ENCODE peak calls at places on chromosome 19, in four cellular contexts. I is GM12878, R is A549, Y is H1. Q is an unnamed sample.

GRCh38 chr19:41431426-41432386 is 4.5 kb upstream of the B3GNT8 start:
- DNase-seq in R (no peak), Y (no peak), I (no peak), Q (peak)

GRCh38 chr19:33251526-33252090 is 26.0 kb upstream of the SLC7A10 start:
- DNase-seq in I (no peak), Y (no peak), R (no peak), Q (no peak)

GRCh38 chr19:29576761-29577661 is 29.1 kb upstream of the POP4 start:
- DNase-seq in Y (peak), R (no peak), I (peak), Q (peak)

GRCh38 chr19:58020129-58020528 is 13.7 kb upstream of the ZSCAN1 start:
- DNase-seq in Y (no peak), I (no peak), R (no peak), Q (no peak)

GRCh38 chr19:2164020-2164988 is 571 bp downstream of the DOT1L start:
- DNase-seq in Y (peak), I (no peak), R (no peak), Q (no peak)

GRCh38 chr19:53552001-53552721 is 14.2 kb downstream of the ZNF331 start:
- DNase-seq in R (no peak), Y (peak), I (no peak), Q (no peak)

GRCh38 chr19:18322318-18322758 is 538 bp downstream of the LSM4 start:
- DNase-seq in I (no peak), R (peak), Y (no peak), Q (peak)

GRCh38 chr19:30131722-30132291 is 189.8 kb downstream of the URI1 start:
- DNase-seq in R (no peak), I (no peak), Y (no peak), Q (no peak)

GRCh38 chr19:44749318-44749717 is 810 bp downstream of the BCL3 start:
- DNase-seq in I (no peak), R (no peak), Y (no peak), Q (no peak)

GRCh38 chr19:43496960-43497359 is 7.6 kb downstream of the PHLDB3 start:
- DNase-seq in Y (no peak), R (no peak), I (no peak), Q (no peak)

GRCh38 chr19:13689050-13689449 is 75.3 kb upstream of the MRI1 start:
- DNase-seq in I (peak), R (no peak), Y (peak), Q (peak)

GRCh38 chr19:1882089-1882785 is 3.1 kb downstream of the ABHD17A start:
- DNase-seq in R (no peak), Y (no peak), I (no peak), Q (no peak)

GRCh38 chr19:9883231-9883758 is 48.2 kb downstream of the PIN1 start:
- DNase-seq in I (no peak), Y (no peak), R (no peak), Q (no peak)

GRCh38 chr19:46931197-46931596 is 70.4 kb downstream of the ARHGAP35 start:
- DNase-seq in I (no peak), R (no peak), Y (no peak), Q (no peak)

DNA sequence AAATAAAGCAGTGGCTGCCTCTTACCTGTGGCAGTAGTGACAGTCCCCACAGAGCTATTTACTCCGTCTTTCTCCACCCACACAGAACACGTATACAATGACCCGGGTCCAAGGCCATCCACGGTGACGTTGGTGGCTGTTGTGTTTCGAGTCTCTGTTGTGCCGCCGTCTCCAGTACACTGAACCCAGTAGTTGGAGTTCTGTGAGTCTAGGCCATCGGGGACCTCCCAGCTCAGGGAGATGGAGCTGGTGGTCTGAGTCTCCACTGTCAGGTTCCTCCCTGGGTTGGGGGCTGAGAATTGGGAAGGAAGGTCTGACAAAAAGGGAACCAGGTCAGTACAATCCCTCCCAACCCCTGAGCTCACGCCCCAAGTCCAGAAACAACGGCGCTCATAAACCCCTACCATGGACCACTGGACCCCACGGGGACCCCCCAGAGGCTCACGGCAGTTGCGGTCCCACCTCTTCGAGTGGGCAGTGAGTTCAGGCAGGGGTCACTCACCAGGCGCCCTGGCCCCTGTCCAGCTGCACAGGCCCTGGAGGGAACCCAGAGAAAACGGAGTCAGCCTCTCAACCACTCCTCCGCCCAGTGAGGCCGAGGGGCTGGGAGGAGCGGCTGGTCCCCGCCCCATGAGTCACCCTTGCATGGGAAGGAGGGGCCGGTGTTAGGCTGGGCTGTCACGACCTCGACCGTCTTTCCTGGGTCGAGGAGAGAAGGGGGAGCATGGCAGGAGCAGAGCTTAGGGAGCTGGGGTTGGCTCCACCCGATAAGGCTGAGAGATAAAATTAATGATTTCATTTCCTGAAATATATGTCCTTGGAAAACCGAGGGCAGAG is 2.4 kb downstream of the PTPRH start:
- DNase-seq in Y (peak), R (peak), I (no peak), Q (peak)
- TF ChIP-seq RAD21 in Y (no peak), R (no peak), I (no peak), Q (no peak)

GRCh38 chr19:4557971-4558941 is 1.2 kb downstream of the SEMA6B start:
- DNase-seq in R (no peak), I (no peak), Y (peak), Q (no peak)

GRCh38 chr19:4555657-4556561 is 3.6 kb downstream of the SEMA6B start:
- DNase-seq in I (no peak), Y (peak), R (peak), Q (no peak)

GRCh38 chr19:4559569-4559968 is at the start of gene SEMA6B:
- DNase-seq in R (no peak), Y (no peak), I (no peak), Q (no peak)

GRCh38 chr19:4556574-4557185 is 2.8 kb downstream of the SEMA6B start:
- DNase-seq in R (peak), Y (peak), I (no peak), Q (no peak)

GRCh38 chr19:4557186-4557970 is 2.1 kb downstream of the SEMA6B start:
- DNase-seq in R (no peak), I (no peak), Y (peak), Q (no peak)
- TF ChIP-seq CTCF in R (no peak), I (peak), Y (peak), Q (no peak)

GRCh38 chr19:49544154-49544553 is 16.4 kb downstream of the RCN3 start:
- DNase-seq in R (no peak), I (no peak), Y (no peak), Q (no peak)

GRCh38 chr19:49551531-49551930 is 23.7 kb downstream of the RCN3 start:
- DNase-seq in Y (no peak), I (no peak), R (no peak), Q (no peak)

GRCh38 chr19:49549045-49549444 is 21.2 kb downstream of the RCN3 start:
- DNase-seq in Y (no peak), I (no peak), R (no peak), Q (no peak)

GRCh38 chr19:49543032-49543431 is 15.2 kb downstream of the RCN3 start:
- DNase-seq in Y (no peak), I (no peak), R (no peak), Q (no peak)

DNA sequence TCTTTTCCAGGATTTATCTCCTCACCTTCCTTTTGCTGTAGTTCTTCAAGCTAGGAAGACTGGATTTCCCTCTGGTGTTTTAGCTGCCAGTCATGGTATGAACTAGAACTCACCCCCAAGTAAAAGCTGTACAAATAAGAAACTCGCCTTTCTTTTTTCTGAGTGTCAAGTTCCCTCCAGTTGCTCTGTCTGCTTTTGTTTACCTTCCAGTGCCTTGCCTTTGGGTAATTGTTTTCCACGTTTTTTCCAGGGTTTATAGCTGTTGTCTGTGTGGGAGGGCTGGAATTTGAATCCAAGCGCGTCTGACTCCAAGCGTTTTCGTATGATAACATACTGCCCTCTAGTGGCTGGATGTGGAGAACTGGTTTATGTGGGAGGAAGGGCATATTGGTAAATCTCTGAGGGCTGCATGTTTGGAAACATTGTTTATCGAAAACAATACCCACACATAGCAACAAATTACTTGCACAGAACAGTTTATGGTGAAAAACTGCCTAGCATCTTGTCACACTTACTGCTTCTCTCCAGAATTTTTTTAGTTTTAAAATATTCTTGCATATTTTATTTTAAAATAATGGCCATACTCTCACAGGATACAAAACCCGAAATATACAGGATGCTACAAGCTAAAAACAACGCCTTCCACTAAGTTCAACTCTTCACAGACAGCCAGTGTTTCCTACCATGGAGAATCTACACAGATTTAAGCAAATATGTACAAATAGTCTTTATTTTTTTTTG is 19.2 kb downstream of the RCN3 start:
- DNase-seq in I (peak), Y (peak), R (peak), Q (peak)
- H3K4me2 ChIP-seq in I (no peak), Y (no peak), R (peak), Q (peak)

DNA sequence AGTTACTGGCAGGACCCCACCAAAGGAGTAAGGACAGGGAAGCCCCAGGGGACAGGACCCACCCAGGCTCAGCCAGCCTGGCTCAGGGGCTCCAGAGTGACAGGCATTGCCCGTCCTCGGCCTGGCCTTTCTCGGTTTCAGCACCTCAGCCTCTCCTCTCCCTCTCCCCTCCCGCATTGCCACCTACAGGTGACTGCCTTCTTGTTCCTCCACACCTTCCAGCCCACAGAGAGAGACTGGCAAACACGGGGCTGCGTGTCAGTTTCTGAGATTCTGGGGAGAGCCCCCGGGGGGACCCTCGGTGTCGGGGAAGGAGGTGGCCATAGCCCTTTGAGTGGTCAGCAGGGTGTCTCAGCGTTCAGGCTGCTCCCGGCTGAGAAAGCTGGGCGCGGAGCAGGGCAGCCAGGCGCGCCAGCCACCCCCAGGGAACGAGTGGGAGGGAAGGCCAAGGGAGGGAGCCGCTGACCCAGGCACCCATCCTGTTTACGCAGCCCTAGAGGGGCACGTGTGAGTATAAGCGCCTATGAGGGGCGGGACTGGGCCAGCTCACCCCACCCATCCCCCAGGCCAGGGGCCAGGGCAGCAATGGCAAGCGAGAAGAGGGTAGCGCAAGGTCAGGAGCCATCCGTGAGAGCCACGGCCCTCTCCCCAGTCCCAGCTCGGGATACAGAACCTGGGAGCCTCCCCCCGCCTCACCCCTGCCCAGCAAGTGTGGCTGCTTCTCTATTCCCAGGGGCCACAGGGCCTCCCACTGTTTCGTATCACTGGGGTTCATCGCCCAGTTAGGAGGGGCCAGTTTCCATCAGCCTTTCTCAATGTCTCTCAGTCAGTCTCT is 743 bp upstream of the DMKN start:
- DNase-seq in I (no peak), Y (peak), R (no peak), Q (no peak)
- TF ChIP-seq RAD21 in I (no peak), Y (no peak), R (no peak), Q (no peak)

GRCh38 chr19:23758187-23759074 is at the start of gene ZNF681:
- DNase-seq in Y (peak), R (peak), I (peak), Q (peak)
- TF ChIP-seq CTCF in Y (no peak), R (no peak), I (no peak), Q (no peak)

GRCh38 chr19:7853760-7854107 is 20.5 kb downstream of the PRR36 start:
- DNase-seq in I (no peak), Y (no peak), R (no peak), Q (no peak)
- H3K4me2 ChIP-seq in I (no peak), Y (peak), R (peak), Q (no peak)

DNA sequence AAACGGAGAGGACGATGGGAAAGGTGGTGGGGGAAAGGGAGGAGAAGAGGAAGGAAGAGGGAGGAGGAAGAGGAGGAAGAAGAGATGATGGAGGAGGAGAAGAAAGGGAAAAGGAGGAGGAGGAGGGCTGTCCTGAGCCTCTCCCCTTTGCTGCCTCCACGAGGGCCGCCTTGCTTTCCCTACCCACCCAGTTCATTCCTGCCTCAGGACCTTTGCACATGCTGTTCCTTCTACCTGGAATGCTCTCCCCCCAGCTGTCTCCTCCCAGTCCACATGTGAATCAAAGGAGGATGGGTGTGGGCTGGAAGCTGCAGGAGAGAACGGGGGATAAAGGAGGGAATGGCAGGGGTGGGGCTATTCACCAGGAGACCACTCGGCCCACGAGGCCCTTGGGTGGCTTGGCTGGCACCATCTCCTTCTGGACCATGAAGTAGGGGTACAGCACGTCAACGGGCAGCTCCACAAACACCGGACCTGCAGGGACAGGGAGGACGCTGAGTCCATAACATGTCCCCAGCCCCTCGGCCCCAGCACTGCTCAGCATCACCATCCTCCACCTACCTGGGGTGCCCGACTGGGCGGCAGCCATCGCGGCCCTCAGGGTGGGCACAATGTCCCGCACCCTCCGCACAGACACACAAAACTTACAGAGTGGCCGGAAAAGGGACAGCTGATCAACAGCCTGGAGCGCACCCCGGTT is 15.3 kb downstream of the SYDE1 start:
- DNase-seq in R (no peak), Y (no peak), I (no peak), Q (no peak)
- TF ChIP-seq RAD21 in R (no peak), Y (no peak), I (no peak), Q (no peak)

Q was measured in IMR-90.